ENCODE peak calls at places on chromosomes 6 and 20, in nine cellular contexts. One of them, this sample, is unnamed.

GRCh38 chr6:119323478-119323877 is 26.1 kb downstream of the MAN1A1 start:
- DNase-seq in head of caudate nucleus: no peak
- DNase-seq in hypothalamus: no peak
- DNase-seq in effector memory CD8-positive, alpha-beta T cell: no peak
- DNase-seq in IMR-90: no peak
- DNase-seq in activated naive CD8-positive, alpha-beta T cell treated with anti-CD3 and anti-CD28 coated beads, Interleukin-2, amount 50 U/mL, for 16 hours: no peak
- DNase-seq in LoVo: no peak
- DNase-seq in activated CD4-positive, alpha-beta T cell treated with anti-CD3 and anti-CD28 coated beads, Interleukin-2, amount 10 ng/mL, durations not matched to agents 7 days and 5 days: no peak
- DNase-seq in D341Med: no peak
- DNase-seq in this sample: no peak

GRCh38 chr6:2940010-2940850 is 31.1 kb downstream of the SERPINB6 start:
- DNase-seq in activated naive CD8-positive, alpha-beta T cell treated with anti-CD3 and anti-CD28 coated beads, Interleukin-2, amount 50 U/mL, for 16 hours: peak; percentile 58
- DNase-seq in hypothalamus: no peak
- DNase-seq in effector memory CD8-positive, alpha-beta T cell: peak; percentile 72
- DNase-seq in head of caudate nucleus: no peak
- DNase-seq in D341Med: no peak
- DNase-seq in LoVo: no peak
- DNase-seq in activated CD4-positive, alpha-beta T cell treated with anti-CD3 and anti-CD28 coated beads, Interleukin-2, amount 10 ng/mL, durations not matched to agents 7 days and 5 days: peak; percentile 84
- DNase-seq in IMR-90: no peak
- DNase-seq in this sample: peak; percentile 68

GRCh38 chr6:158475344-158476302 is 84.3 kb upstream of the TMEM181 start:
- DNase-seq in IMR-90: peak; percentile 57
- DNase-seq in effector memory CD8-positive, alpha-beta T cell: no peak
- DNase-seq in hypothalamus: no peak
- DNase-seq in D341Med: peak; percentile 70
- DNase-seq in activated CD4-positive, alpha-beta T cell treated with anti-CD3 and anti-CD28 coated beads, Interleukin-2, amount 10 ng/mL, durations not matched to agents 7 days and 5 days: no peak
- DNase-seq in activated naive CD8-positive, alpha-beta T cell treated with anti-CD3 and anti-CD28 coated beads, Interleukin-2, amount 50 U/mL, for 16 hours: no peak
- DNase-seq in head of caudate nucleus: peak; percentile 9
- DNase-seq in LoVo: peak; percentile 53
- DNase-seq in this sample: no peak

GRCh38 chr20:13430346-13431002 is 208.3 kb downstream of the TASP1 start:
- DNase-seq in hypothalamus: no peak
- DNase-seq in activated naive CD8-positive, alpha-beta T cell treated with anti-CD3 and anti-CD28 coated beads, Interleukin-2, amount 50 U/mL, for 16 hours: no peak
- DNase-seq in IMR-90: peak; percentile 29
- DNase-seq in LoVo: peak; percentile 28
- DNase-seq in D341Med: no peak
- DNase-seq in head of caudate nucleus: no peak
- DNase-seq in effector memory CD8-positive, alpha-beta T cell: no peak
- DNase-seq in activated CD4-positive, alpha-beta T cell treated with anti-CD3 and anti-CD28 coated beads, Interleukin-2, amount 10 ng/mL, durations not matched to agents 7 days and 5 days: peak; percentile 7
- DNase-seq in this sample: no peak

GRCh38 chr6:64217721-64218603 is 582.4 kb downstream of the PHF3 start:
- DNase-seq in activated CD4-positive, alpha-beta T cell treated with anti-CD3 and anti-CD28 coated beads, Interleukin-2, amount 10 ng/mL, durations not matched to agents 7 days and 5 days: no peak
- DNase-seq in D341Med: no peak
- DNase-seq in LoVo: no peak
- DNase-seq in hypothalamus: no peak
- DNase-seq in IMR-90: peak; percentile 81
- DNase-seq in head of caudate nucleus: no peak
- DNase-seq in activated naive CD8-positive, alpha-beta T cell treated with anti-CD3 and anti-CD28 coated beads, Interleukin-2, amount 50 U/mL, for 16 hours: no peak
- DNase-seq in effector memory CD8-positive, alpha-beta T cell: no peak
- DNase-seq in this sample: no peak

GRCh38 chr6:113672691-113673149 is 184.4 kb upstream of the MARCKS start:
- DNase-seq in LoVo: no peak
- DNase-seq in effector memory CD8-positive, alpha-beta T cell: no peak
- DNase-seq in IMR-90: peak; percentile 37
- DNase-seq in D341Med: no peak
- DNase-seq in hypothalamus: no peak
- DNase-seq in head of caudate nucleus: peak; percentile 25
- DNase-seq in activated naive CD8-positive, alpha-beta T cell treated with anti-CD3 and anti-CD28 coated beads, Interleukin-2, amount 50 U/mL, for 16 hours: no peak
- DNase-seq in activated CD4-positive, alpha-beta T cell treated with anti-CD3 and anti-CD28 coated beads, Interleukin-2, amount 10 ng/mL, durations not matched to agents 7 days and 5 days: no peak
- DNase-seq in this sample: no peak

GRCh38 chr20:51945177-51945576 is 142.9 kb upstream of the SALL4 start:
- DNase-seq in effector memory CD8-positive, alpha-beta T cell: no peak
- DNase-seq in head of caudate nucleus: no peak
- DNase-seq in D341Med: no peak
- DNase-seq in activated CD4-positive, alpha-beta T cell treated with anti-CD3 and anti-CD28 coated beads, Interleukin-2, amount 10 ng/mL, durations not matched to agents 7 days and 5 days: no peak
- DNase-seq in hypothalamus: no peak
- DNase-seq in LoVo: no peak
- DNase-seq in IMR-90: no peak
- DNase-seq in activated naive CD8-positive, alpha-beta T cell treated with anti-CD3 and anti-CD28 coated beads, Interleukin-2, amount 50 U/mL, for 16 hours: no peak
- DNase-seq in this sample: no peak

GRCh38 chr6:84249724-84250123 is 22.3 kb upstream of the CEP162 start:
- DNase-seq in activated CD4-positive, alpha-beta T cell treated with anti-CD3 and anti-CD28 coated beads, Interleukin-2, amount 10 ng/mL, durations not matched to agents 7 days and 5 days: no peak
- DNase-seq in D341Med: no peak
- DNase-seq in effector memory CD8-positive, alpha-beta T cell: no peak
- DNase-seq in IMR-90: no peak
- DNase-seq in activated naive CD8-positive, alpha-beta T cell treated with anti-CD3 and anti-CD28 coated beads, Interleukin-2, amount 50 U/mL, for 16 hours: no peak
- DNase-seq in head of caudate nucleus: no peak
- DNase-seq in LoVo: no peak
- DNase-seq in hypothalamus: no peak
- DNase-seq in this sample: no peak

GRCh38 chr6:48664850-48665249 is 553.9 kb upstream of the PTCHD4 start:
- DNase-seq in hypothalamus: no peak
- DNase-seq in D341Med: no peak
- DNase-seq in activated CD4-positive, alpha-beta T cell treated with anti-CD3 and anti-CD28 coated beads, Interleukin-2, amount 10 ng/mL, durations not matched to agents 7 days and 5 days: no peak
- DNase-seq in head of caudate nucleus: no peak
- DNase-seq in IMR-90: peak; percentile 15
- DNase-seq in activated naive CD8-positive, alpha-beta T cell treated with anti-CD3 and anti-CD28 coated beads, Interleukin-2, amount 50 U/mL, for 16 hours: no peak
- DNase-seq in LoVo: no peak
- DNase-seq in effector memory CD8-positive, alpha-beta T cell: no peak
- DNase-seq in this sample: no peak

GRCh38 chr20:62040381-62040922 is 25.2 kb downstream of the TAF4 start:
- DNase-seq in IMR-90: no peak
- DNase-seq in hypothalamus: no peak
- DNase-seq in activated CD4-positive, alpha-beta T cell treated with anti-CD3 and anti-CD28 coated beads, Interleukin-2, amount 10 ng/mL, durations not matched to agents 7 days and 5 days: no peak
- DNase-seq in activated naive CD8-positive, alpha-beta T cell treated with anti-CD3 and anti-CD28 coated beads, Interleukin-2, amount 50 U/mL, for 16 hours: no peak
- DNase-seq in effector memory CD8-positive, alpha-beta T cell: no peak
- DNase-seq in LoVo: no peak
- DNase-seq in D341Med: no peak
- DNase-seq in head of caudate nucleus: no peak
- DNase-seq in this sample: no peak

GRCh38 chr20:35226775-35227681 is 538 bp downstream of the MMP24 start:
- DNase-seq in activated CD4-positive, alpha-beta T cell treated with anti-CD3 and anti-CD28 coated beads, Interleukin-2, amount 10 ng/mL, durations not matched to agents 7 days and 5 days: peak; percentile 48
- DNase-seq in activated naive CD8-positive, alpha-beta T cell treated with anti-CD3 and anti-CD28 coated beads, Interleukin-2, amount 50 U/mL, for 16 hours: peak; percentile 8
- DNase-seq in LoVo: peak; percentile 11
- DNase-seq in head of caudate nucleus: peak; percentile 15
- DNase-seq in hypothalamus: no peak
- DNase-seq in effector memory CD8-positive, alpha-beta T cell: peak; percentile 47
- DNase-seq in IMR-90: peak; percentile 34
- DNase-seq in D341Med: peak; percentile 83
- DNase-seq in this sample: no peak

GRCh38 chr6:108941281-108941680 is 93.1 kb downstream of the ARMC2 start:
- DNase-seq in effector memory CD8-positive, alpha-beta T cell: no peak
- DNase-seq in LoVo: peak; percentile 11
- DNase-seq in D341Med: no peak
- DNase-seq in IMR-90: no peak
- DNase-seq in activated naive CD8-positive, alpha-beta T cell treated with anti-CD3 and anti-CD28 coated beads, Interleukin-2, amount 50 U/mL, for 16 hours: no peak
- DNase-seq in hypothalamus: no peak
- DNase-seq in activated CD4-positive, alpha-beta T cell treated with anti-CD3 and anti-CD28 coated beads, Interleukin-2, amount 10 ng/mL, durations not matched to agents 7 days and 5 days: no peak
- DNase-seq in head of caudate nucleus: no peak
- DNase-seq in this sample: no peak

GRCh38 chr6:161265554-161265953 is 8.3 kb downstream of the AGPAT4 start:
- DNase-seq in effector memory CD8-positive, alpha-beta T cell: no peak
- DNase-seq in hypothalamus: no peak
- DNase-seq in D341Med: no peak
- DNase-seq in IMR-90: no peak
- DNase-seq in head of caudate nucleus: no peak
- DNase-seq in LoVo: no peak
- DNase-seq in activated naive CD8-positive, alpha-beta T cell treated with anti-CD3 and anti-CD28 coated beads, Interleukin-2, amount 50 U/mL, for 16 hours: no peak
- DNase-seq in activated CD4-positive, alpha-beta T cell treated with anti-CD3 and anti-CD28 coated beads, Interleukin-2, amount 10 ng/mL, durations not matched to agents 7 days and 5 days: no peak
- DNase-seq in this sample: no peak

GRCh38 chr6:3410385-3411360 is 46.2 kb downstream of the SLC22A23 start:
- DNase-seq in hypothalamus: no peak
- DNase-seq in LoVo: peak; percentile 47
- DNase-seq in IMR-90: peak; percentile 57
- DNase-seq in head of caudate nucleus: peak; percentile 80
- DNase-seq in activated naive CD8-positive, alpha-beta T cell treated with anti-CD3 and anti-CD28 coated beads, Interleukin-2, amount 50 U/mL, for 16 hours: peak; percentile 33
- DNase-seq in D341Med: peak; percentile 87
- DNase-seq in activated CD4-positive, alpha-beta T cell treated with anti-CD3 and anti-CD28 coated beads, Interleukin-2, amount 10 ng/mL, durations not matched to agents 7 days and 5 days: peak; percentile 68
- DNase-seq in effector memory CD8-positive, alpha-beta T cell: peak; percentile 36
- DNase-seq in this sample: peak; percentile 57

GRCh38 chr20:32456869-32457421 is 98.8 kb downstream of the ASXL1 start:
- DNase-seq in activated CD4-positive, alpha-beta T cell treated with anti-CD3 and anti-CD28 coated beads, Interleukin-2, amount 10 ng/mL, durations not matched to agents 7 days and 5 days: no peak
- DNase-seq in LoVo: no peak
- DNase-seq in hypothalamus: no peak
- DNase-seq in head of caudate nucleus: peak; percentile 60
- DNase-seq in effector memory CD8-positive, alpha-beta T cell: no peak
- DNase-seq in D341Med: peak; percentile 94
- DNase-seq in activated naive CD8-positive, alpha-beta T cell treated with anti-CD3 and anti-CD28 coated beads, Interleukin-2, amount 50 U/mL, for 16 hours: no peak
- DNase-seq in IMR-90: peak; percentile 17
- DNase-seq in this sample: no peak

GRCh38 chr6:36576573-36576972 is 17.6 kb upstream of the SRSF3 start:
- DNase-seq in activated naive CD8-positive, alpha-beta T cell treated with anti-CD3 and anti-CD28 coated beads, Interleukin-2, amount 50 U/mL, for 16 hours: no peak
- DNase-seq in D341Med: no peak
- DNase-seq in effector memory CD8-positive, alpha-beta T cell: no peak
- DNase-seq in LoVo: no peak
- DNase-seq in hypothalamus: no peak
- DNase-seq in activated CD4-positive, alpha-beta T cell treated with anti-CD3 and anti-CD28 coated beads, Interleukin-2, amount 10 ng/mL, durations not matched to agents 7 days and 5 days: no peak
- DNase-seq in IMR-90: no peak
- DNase-seq in head of caudate nucleus: no peak
- DNase-seq in this sample: no peak

GRCh38 chr6:169070506-169071176 is 183.0 kb downstream of the THBS2 start:
- DNase-seq in head of caudate nucleus: no peak
- DNase-seq in effector memory CD8-positive, alpha-beta T cell: no peak
- DNase-seq in hypothalamus: no peak
- DNase-seq in activated CD4-positive, alpha-beta T cell treated with anti-CD3 and anti-CD28 coated beads, Interleukin-2, amount 10 ng/mL, durations not matched to agents 7 days and 5 days: no peak
- DNase-seq in D341Med: no peak
- DNase-seq in activated naive CD8-positive, alpha-beta T cell treated with anti-CD3 and anti-CD28 coated beads, Interleukin-2, amount 50 U/mL, for 16 hours: no peak
- DNase-seq in IMR-90: peak; percentile 100
- DNase-seq in LoVo: peak; percentile 67
- DNase-seq in this sample: no peak

GRCh38 chr6:75217203-75217602 is 11.3 kb upstream of the COL12A1 start:
- DNase-seq in activated naive CD8-positive, alpha-beta T cell treated with anti-CD3 and anti-CD28 coated beads, Interleukin-2, amount 50 U/mL, for 16 hours: no peak
- DNase-seq in hypothalamus: no peak
- DNase-seq in head of caudate nucleus: no peak
- DNase-seq in D341Med: no peak
- DNase-seq in activated CD4-positive, alpha-beta T cell treated with anti-CD3 and anti-CD28 coated beads, Interleukin-2, amount 10 ng/mL, durations not matched to agents 7 days and 5 days: no peak
- DNase-seq in effector memory CD8-positive, alpha-beta T cell: no peak
- DNase-seq in LoVo: no peak
- DNase-seq in IMR-90: peak; percentile 88
- DNase-seq in this sample: no peak

GRCh38 chr6:118603372-118603771 is 48.0 kb downstream of the CEP85L start:
- DNase-seq in D341Med: no peak
- DNase-seq in IMR-90: no peak
- DNase-seq in LoVo: no peak
- DNase-seq in activated naive CD8-positive, alpha-beta T cell treated with anti-CD3 and anti-CD28 coated beads, Interleukin-2, amount 50 U/mL, for 16 hours: no peak
- DNase-seq in head of caudate nucleus: no peak
- DNase-seq in hypothalamus: no peak
- DNase-seq in effector memory CD8-positive, alpha-beta T cell: no peak
- DNase-seq in activated CD4-positive, alpha-beta T cell treated with anti-CD3 and anti-CD28 coated beads, Interleukin-2, amount 10 ng/mL, durations not matched to agents 7 days and 5 days: no peak
- DNase-seq in this sample: no peak

GRCh38 chr6:1215884-1216487 is 95.9 kb upstream of the FOXQ1 start:
- DNase-seq in D341Med: no peak
- DNase-seq in LoVo: no peak
- DNase-seq in activated CD4-positive, alpha-beta T cell treated with anti-CD3 and anti-CD28 coated beads, Interleukin-2, amount 10 ng/mL, durations not matched to agents 7 days and 5 days: no peak
- DNase-seq in head of caudate nucleus: no peak
- DNase-seq in effector memory CD8-positive, alpha-beta T cell: no peak
- DNase-seq in activated naive CD8-positive, alpha-beta T cell treated with anti-CD3 and anti-CD28 coated beads, Interleukin-2, amount 50 U/mL, for 16 hours: no peak
- DNase-seq in IMR-90: no peak
- DNase-seq in hypothalamus: no peak
- DNase-seq in this sample: no peak

GRCh38 chr6:110399219-110400071 is 15.9 kb downstream of the DDO start:
- DNase-seq in activated CD4-positive, alpha-beta T cell treated with anti-CD3 and anti-CD28 coated beads, Interleukin-2, amount 10 ng/mL, durations not matched to agents 7 days and 5 days: no peak
- DNase-seq in D341Med: no peak
- DNase-seq in activated naive CD8-positive, alpha-beta T cell treated with anti-CD3 and anti-CD28 coated beads, Interleukin-2, amount 50 U/mL, for 16 hours: no peak
- DNase-seq in IMR-90: no peak
- DNase-seq in hypothalamus: no peak
- DNase-seq in head of caudate nucleus: no peak
- DNase-seq in effector memory CD8-positive, alpha-beta T cell: no peak
- DNase-seq in LoVo: no peak
- DNase-seq in this sample: no peak

GRCh38 chr6:101344885-101345284 is 48.6 kb upstream of the GRIK2 start:
- DNase-seq in effector memory CD8-positive, alpha-beta T cell: no peak
- DNase-seq in hypothalamus: no peak
- DNase-seq in IMR-90: no peak
- DNase-seq in D341Med: no peak
- DNase-seq in head of caudate nucleus: no peak
- DNase-seq in activated naive CD8-positive, alpha-beta T cell treated with anti-CD3 and anti-CD28 coated beads, Interleukin-2, amount 50 U/mL, for 16 hours: no peak
- DNase-seq in activated CD4-positive, alpha-beta T cell treated with anti-CD3 and anti-CD28 coated beads, Interleukin-2, amount 10 ng/mL, durations not matched to agents 7 days and 5 days: no peak
- DNase-seq in LoVo: no peak
- DNase-seq in this sample: no peak

GRCh38 chr6:161228911-161229591 is 44.8 kb downstream of the AGPAT4 start:
- DNase-seq in effector memory CD8-positive, alpha-beta T cell: no peak
- DNase-seq in D341Med: no peak
- DNase-seq in LoVo: no peak
- DNase-seq in hypothalamus: no peak
- DNase-seq in activated naive CD8-positive, alpha-beta T cell treated with anti-CD3 and anti-CD28 coated beads, Interleukin-2, amount 50 U/mL, for 16 hours: no peak
- DNase-seq in activated CD4-positive, alpha-beta T cell treated with anti-CD3 and anti-CD28 coated beads, Interleukin-2, amount 10 ng/mL, durations not matched to agents 7 days and 5 days: no peak
- DNase-seq in IMR-90: peak; percentile 95
- DNase-seq in head of caudate nucleus: no peak
- DNase-seq in this sample: no peak

GRCh38 chr6:14074723-14075503 is 42.7 kb upstream of the CD83 start:
- DNase-seq in effector memory CD8-positive, alpha-beta T cell: peak; percentile 14
- DNase-seq in head of caudate nucleus: no peak
- DNase-seq in LoVo: peak; percentile 11
- DNase-seq in activated naive CD8-positive, alpha-beta T cell treated with anti-CD3 and anti-CD28 coated beads, Interleukin-2, amount 50 U/mL, for 16 hours: no peak
- DNase-seq in activated CD4-positive, alpha-beta T cell treated with anti-CD3 and anti-CD28 coated beads, Interleukin-2, amount 10 ng/mL, durations not matched to agents 7 days and 5 days: peak; percentile 51
- DNase-seq in D341Med: peak; percentile 40
- DNase-seq in hypothalamus: no peak
- DNase-seq in IMR-90: peak; percentile 44
- DNase-seq in this sample: no peak

GRCh38 chr6:169898788-169899480 is 147.5 kb downstream of the ERMARD start:
- DNase-seq in D341Med: no peak
- DNase-seq in head of caudate nucleus: peak; percentile 4
- DNase-seq in LoVo: no peak
- DNase-seq in activated naive CD8-positive, alpha-beta T cell treated with anti-CD3 and anti-CD28 coated beads, Interleukin-2, amount 50 U/mL, for 16 hours: no peak
- DNase-seq in activated CD4-positive, alpha-beta T cell treated with anti-CD3 and anti-CD28 coated beads, Interleukin-2, amount 10 ng/mL, durations not matched to agents 7 days and 5 days: no peak
- DNase-seq in hypothalamus: no peak
- DNase-seq in IMR-90: no peak
- DNase-seq in effector memory CD8-positive, alpha-beta T cell: no peak
- DNase-seq in this sample: no peak

GRCh38 chr6:11732036-11732545 is 46.5 kb downstream of the ADTRP start:
- DNase-seq in head of caudate nucleus: peak; percentile 49
- DNase-seq in effector memory CD8-positive, alpha-beta T cell: no peak
- DNase-seq in D341Med: no peak
- DNase-seq in activated CD4-positive, alpha-beta T cell treated with anti-CD3 and anti-CD28 coated beads, Interleukin-2, amount 10 ng/mL, durations not matched to agents 7 days and 5 days: peak; percentile 23
- DNase-seq in LoVo: no peak
- DNase-seq in activated naive CD8-positive, alpha-beta T cell treated with anti-CD3 and anti-CD28 coated beads, Interleukin-2, amount 50 U/mL, for 16 hours: peak; percentile 64
- DNase-seq in IMR-90: peak; percentile 12
- DNase-seq in hypothalamus: peak; percentile 9
- DNase-seq in this sample: no peak

GRCh38 chr6:75230484-75231325 is 12.9 kb downstream of the COX7A2 start:
- DNase-seq in D341Med: peak; percentile 61
- DNase-seq in effector memory CD8-positive, alpha-beta T cell: no peak
- DNase-seq in head of caudate nucleus: peak; percentile 54
- DNase-seq in LoVo: peak; percentile 50
- DNase-seq in activated CD4-positive, alpha-beta T cell treated with anti-CD3 and anti-CD28 coated beads, Interleukin-2, amount 10 ng/mL, durations not matched to agents 7 days and 5 days: no peak
- DNase-seq in activated naive CD8-positive, alpha-beta T cell treated with anti-CD3 and anti-CD28 coated beads, Interleukin-2, amount 50 U/mL, for 16 hours: no peak
- DNase-seq in IMR-90: peak; percentile 67
- DNase-seq in hypothalamus: no peak
- DNase-seq in this sample: no peak

GRCh38 chr20:31719644-31720485 is 2.8 kb downstream of the BCL2L1 start:
- DNase-seq in activated naive CD8-positive, alpha-beta T cell treated with anti-CD3 and anti-CD28 coated beads, Interleukin-2, amount 50 U/mL, for 16 hours: no peak
- DNase-seq in LoVo: peak; percentile 91
- DNase-seq in activated CD4-positive, alpha-beta T cell treated with anti-CD3 and anti-CD28 coated beads, Interleukin-2, amount 10 ng/mL, durations not matched to agents 7 days and 5 days: no peak
- DNase-seq in head of caudate nucleus: no peak
- DNase-seq in hypothalamus: peak; percentile 19
- DNase-seq in effector memory CD8-positive, alpha-beta T cell: no peak
- DNase-seq in D341Med: no peak
- DNase-seq in IMR-90: no peak
- DNase-seq in this sample: no peak

GRCh38 chr6:22294301-22294700 is 2.5 kb downstream of the PRL start:
- DNase-seq in head of caudate nucleus: no peak
- DNase-seq in IMR-90: no peak
- DNase-seq in hypothalamus: no peak
- DNase-seq in LoVo: no peak
- DNase-seq in activated naive CD8-positive, alpha-beta T cell treated with anti-CD3 and anti-CD28 coated beads, Interleukin-2, amount 50 U/mL, for 16 hours: no peak
- DNase-seq in D341Med: peak; percentile 25
- DNase-seq in activated CD4-positive, alpha-beta T cell treated with anti-CD3 and anti-CD28 coated beads, Interleukin-2, amount 10 ng/mL, durations not matched to agents 7 days and 5 days: no peak
- DNase-seq in effector memory CD8-positive, alpha-beta T cell: no peak
- DNase-seq in this sample: no peak

GRCh38 chr6:127514396-127515227 is 4.5 kb downstream of the MTCL3 start:
- DNase-seq in activated CD4-positive, alpha-beta T cell treated with anti-CD3 and anti-CD28 coated beads, Interleukin-2, amount 10 ng/mL, durations not matched to agents 7 days and 5 days: peak; percentile 57
- DNase-seq in head of caudate nucleus: peak; percentile 71
- DNase-seq in effector memory CD8-positive, alpha-beta T cell: peak; percentile 9
- DNase-seq in hypothalamus: peak; percentile 17
- DNase-seq in activated naive CD8-positive, alpha-beta T cell treated with anti-CD3 and anti-CD28 coated beads, Interleukin-2, amount 50 U/mL, for 16 hours: no peak
- DNase-seq in IMR-90: peak; percentile 48
- DNase-seq in LoVo: no peak
- DNase-seq in D341Med: peak; percentile 39
- DNase-seq in this sample: peak; percentile 35

GRCh38 chr6:144094731-144095133 is 641 bp downstream of the SF3B5 start:
- DNase-seq in D341Med: no peak
- DNase-seq in hypothalamus: no peak
- DNase-seq in head of caudate nucleus: peak; percentile 2
- DNase-seq in activated naive CD8-positive, alpha-beta T cell treated with anti-CD3 and anti-CD28 coated beads, Interleukin-2, amount 50 U/mL, for 16 hours: no peak
- DNase-seq in effector memory CD8-positive, alpha-beta T cell: no peak
- DNase-seq in activated CD4-positive, alpha-beta T cell treated with anti-CD3 and anti-CD28 coated beads, Interleukin-2, amount 10 ng/mL, durations not matched to agents 7 days and 5 days: no peak
- DNase-seq in LoVo: no peak
- DNase-seq in IMR-90: no peak
- DNase-seq in this sample: no peak